ENCODE peak calls at places on chromosomes 1 and 21, in four cellular contexts. F, U, B and X are unnamed samples. For H3K27me3, the result is how much of the 10 kb centered on the place peaks cover.

GRCh38 chr1:225657462-225657989 is 4.6 kb upstream of the ENAH start:
- DNase-seq in F (peak), U (peak), B (no peak), X (no peak)

GRCh38 chr1:242004751-242005495 is 6.0 kb upstream of the MAP1LC3C start:
- DNase-seq in U (no peak), F (no peak), B (no peak), X (peak)

GRCh38 chr1:160361814-160362167 is 5.1 kb upstream of the NHLH1 start:
- DNase-seq in U (no peak), F (no peak), B (no peak), X (no peak)

GRCh38 chr1:216531308-216532239 is 108.3 kb upstream of the USH2A start:
- DNase-seq in U (no peak), B (no peak), F (no peak), X (no peak)

GRCh38 chr1:59814901-59815825 is at the start of gene HOOK1:
- DNase-seq in B (no peak), U (no peak), F (peak), X (peak)

GRCh38 chr1:61358770-61359455 is 276.6 kb downstream of the NFIA start:
- DNase-seq in B (no peak), U (no peak), F (no peak), X (no peak)

GRCh38 chr1:223326776-223327175 is 37.2 kb downstream of the SUSD4 start:
- DNase-seq in F (no peak), B (no peak), U (no peak), X (no peak)

GRCh38 chr1:6300342-6301141 is 39.6 kb upstream of the GPR153 start:
- DNase-seq in U (no peak), B (no peak), F (no peak), X (no peak)

GRCh38 chr21:16358784-16359183 is 629.0 kb downstream of the USP25 start:
- DNase-seq in U (no peak), B (no peak), F (no peak), X (no peak)

GRCh38 chr1:117671781-117672501 is 66.1 kb downstream of the TENT5C start:
- DNase-seq in B (no peak), U (peak), F (no peak), X (no peak)

GRCh38 chr1:220776725-220777326 is 9.9 kb upstream of the MTARC1 start:
- DNase-seq in F (peak), B (no peak), U (peak), X (peak)
- TF ChIP-seq SUZ12 in F (no peak), B (no peak), U (no peak), X (no peak)

GRCh38 chr1:3036646-3037280 is 15.5 kb downstream of the ACTRT2 start:
- DNase-seq in U (no peak), F (no peak), B (no peak), X (no peak)
- H3K27me3 ChIP-seq in U (under half), F (under half), B (under half), X (under half)

DNA sequence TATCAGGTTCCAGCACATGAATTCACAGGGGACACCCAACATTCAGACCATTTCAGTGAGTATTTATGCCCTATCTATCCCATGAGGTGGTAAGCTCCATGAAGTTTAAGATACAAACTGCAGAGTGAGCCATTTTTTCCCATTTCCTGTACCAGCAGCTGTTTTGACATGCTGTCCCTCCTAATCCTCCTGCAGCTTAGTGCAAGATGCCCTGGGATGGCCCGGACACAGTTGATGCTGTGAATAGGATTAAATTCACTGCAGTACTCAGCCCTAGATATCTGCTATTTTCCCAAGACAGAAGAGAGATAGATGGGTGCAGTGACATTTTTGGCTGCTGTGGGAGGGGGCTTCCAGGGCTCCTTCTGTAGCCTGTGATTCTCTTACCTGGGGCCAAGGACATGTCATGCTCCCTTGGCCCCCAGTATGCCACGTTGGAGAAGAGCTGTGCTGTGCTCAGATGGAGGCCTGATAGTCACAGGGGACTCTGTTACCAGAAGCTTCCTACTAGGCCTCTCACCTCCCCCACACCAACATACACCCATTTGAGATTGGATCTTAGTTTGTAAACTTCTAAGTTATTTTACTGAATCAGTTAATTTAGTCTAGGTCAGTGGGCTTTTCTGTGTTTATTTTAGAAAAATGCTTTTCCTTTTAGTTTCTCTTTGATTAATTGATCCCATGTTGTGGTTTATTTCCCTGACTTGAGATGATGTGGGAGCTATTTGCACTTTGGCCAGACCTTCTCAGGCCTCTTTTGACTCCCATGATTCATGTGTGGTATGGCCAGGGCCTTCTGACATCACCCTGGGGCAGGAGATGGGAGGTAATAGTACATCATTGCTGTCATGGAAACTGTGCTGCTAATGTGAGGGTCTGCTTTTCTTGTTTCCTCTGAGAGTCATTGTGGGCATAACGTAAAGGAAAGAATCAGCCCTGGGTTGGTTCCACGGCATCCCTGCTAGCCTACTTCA is 92.6 kb downstream of the ST3GAL3 start:
- DNase-seq in F (no peak), B (no peak), U (no peak), X (no peak)
- TF ChIP-seq SUZ12 in F (no peak), B (no peak), U (no peak), X (no peak)

GRCh38 chr1:236685205-236685916 is 938 bp upstream of the ACTN2 start:
- DNase-seq in B (no peak), F (no peak), U (no peak), X (no peak)

GRCh38 chr1:236687273-236687672 is 974 bp downstream of the ACTN2 start:
- DNase-seq in F (no peak), B (no peak), U (no peak), X (no peak)

GRCh38 chr1:236685917-236686814 is at the start of gene ACTN2:
- DNase-seq in U (no peak), B (no peak), F (peak), X (peak)

GRCh38 chr1:236688705-236689104 is 2.4 kb downstream of the ACTN2 start:
- DNase-seq in F (no peak), B (no peak), U (no peak), X (no peak)

GRCh38 chr1:236686815-236687160 is 489 bp downstream of the ACTN2 start:
- DNase-seq in U (no peak), F (no peak), B (no peak), X (no peak)
- H3K27me3 ChIP-seq in U (under half), F (under half), B (under half), X (under half)